ENCODE peak calls at places on chromosomes 7 and 10, in four cellular contexts. G is activated CD4-positive, CD25-positive, alpha-beta regulatory T cell treated with anti-CD3 and anti-CD28 coated beads, Interleukin-2, amount 50 U/mL, for 72 hours; Q is stimulated activated CD4-positive, alpha-beta T cell treated with anti-CD3 and anti-CD28 coated beads, TNF-alpha, amount 100 ng/mL, for 1 hour; K is T-helper 9 cell. P is an unnamed sample.

GRCh38 chr10:49153971-49154370 is 20.1 kb upstream of the FAM170B start:
- DNase-seq in G (no peak), Q (no peak), K (no peak), P (no peak)

GRCh38 chr10:26737730-26738129 is 40.2 kb downstream of the PDSS1 start:
- DNase-seq in G (no peak), Q (no peak), K (no peak), P (no peak)

GRCh38 chr10:16105082-16105481 is 244.8 kb upstream of the MINDY3 start:
- DNase-seq in G (no peak), Q (no peak), K (no peak), P (no peak)

GRCh38 chr10:124696446-124697392 is 47.5 kb downstream of the FAM53B start:
- DNase-seq in G (no peak), Q (no peak), K (no peak), P (no peak)

GRCh38 chr10:27482984-27483956 is 20.8 kb upstream of the RAB18 start:
- DNase-seq in G (no peak), Q (no peak), K (no peak), P (no peak)

GRCh38 chr7:97835296-97836138 is 36.7 kb downstream of the ASNS start:
- DNase-seq in G (peak), Q (no peak), K (peak), P (peak)

GRCh38 chr10:113023017-113023416 is 73.0 kb downstream of the TCF7L2 start:
- DNase-seq in G (no peak), Q (no peak), K (no peak), P (no peak)

GRCh38 chr7:98788921-98789320 is 80.9 kb downstream of the TMEM130 start:
- DNase-seq in G (no peak), Q (no peak), K (no peak), P (no peak)

GRCh38 chr10:132943555-132944404 is 1.4 kb upstream of the CFAP46 start:
- DNase-seq in G (peak), Q (no peak), K (no peak), P (no peak)

GRCh38 chr10:91172348-91172747 is 48.1 kb upstream of the PCGF5 start:
- DNase-seq in G (no peak), Q (no peak), K (no peak), P (no peak)

GRCh38 chr10:21518629-21519321 is 6.7 kb downstream of the SKIDA1 start:
- DNase-seq in G (no peak), Q (no peak), K (no peak), P (peak)

GRCh38 chr10:72037811-72038210 is 50.5 kb downstream of the SPOCK2 start:
- DNase-seq in G (no peak), Q (no peak), K (no peak), P (no peak)

GRCh38 chr7:132636581-132636980 is 60.3 kb upstream of the PLXNA4 start:
- DNase-seq in G (no peak), Q (no peak), K (no peak), P (no peak)

GRCh38 chr7:68224041-68224534 is 1227.5 kb downstream of the TYW1 start:
- DNase-seq in G (no peak), Q (no peak), K (no peak), P (no peak)

GRCh38 chr10:119231654-119232053 is 24.3 kb downstream of the GRK5 start:
- DNase-seq in G (no peak), Q (no peak), K (no peak), P (no peak)

GRCh38 chr10:19432000-19432399 is 383.4 kb downstream of the MALRD1 start:
- DNase-seq in G (no peak), Q (no peak), K (no peak), P (no peak)

GRCh38 chr7:111045469-111045868 is 45.5 kb upstream of the LRRN3 start:
- DNase-seq in G (no peak), Q (no peak), K (no peak), P (no peak)

GRCh38 chr7:30533886-30534285 is 29.3 kb upstream of the GGCT start:
- DNase-seq in G (no peak), Q (no peak), K (no peak), P (no peak)

GRCh38 chr7:70113078-70113477 is 514.8 kb downstream of the AUTS2 start:
- DNase-seq in G (no peak), Q (no peak), K (no peak), P (no peak)

GRCh38 chr10:11684717-11685645 is 57.2 kb upstream of the ECHDC3 start:
- DNase-seq in G (peak), Q (peak), K (peak), P (no peak)

GRCh38 chr7:108417144-108417543 is 39.1 kb downstream of the NRCAM start:
- DNase-seq in G (no peak), Q (no peak), K (no peak), P (no peak)

GRCh38 chr10:61733358-61733940 is 70.7 kb downstream of the CABCOCO1 start:
- DNase-seq in G (no peak), Q (no peak), K (no peak), P (peak)

GRCh38 chr7:159136442-159136841 is 8.2 kb downstream of the VIPR2 start:
- DNase-seq in G (no peak), Q (no peak), K (no peak), P (no peak)

GRCh38 chr10:100979821-100980272 is 7.5 kb downstream of the MRPL43 start:
- DNase-seq in G (no peak), Q (no peak), K (no peak), P (no peak)

GRCh38 chr7:130909881-130910672 is 176.1 kb upstream of the KLF14 start:
- DNase-seq in G (no peak), Q (no peak), K (no peak), P (no peak)

GRCh38 chr10:115052216-115052615 is 40.9 kb upstream of the ATRNL1 start:
- DNase-seq in G (no peak), Q (no peak), K (no peak), P (no peak)

GRCh38 chr10:3805791-3806381 is 20.9 kb upstream of the KLF6 start:
- DNase-seq in G (peak), Q (no peak), K (peak), P (no peak)

GRCh38 chr7:124992881-124993562 is 63.4 kb upstream of the POT1 start:
- DNase-seq in G (no peak), Q (no peak), K (no peak), P (no peak)

GRCh38 chr7:131948434-131949053 is 392.1 kb upstream of the PODXL start:
- DNase-seq in G (no peak), Q (no peak), K (no peak), P (peak)

GRCh38 chr7:157140118-157140905 is 1.6 kb downstream of the UBE3C start:
- DNase-seq in G (no peak), Q (no peak), K (no peak), P (no peak)

GRCh38 chr10:42932735-42933453 is 144.0 kb upstream of the RET start:
- DNase-seq in G (peak), Q (no peak), K (peak), P (no peak)

GRCh38 chr7:81789406-81790139 is 19.7 kb upstream of the HGF start:
- DNase-seq in G (no peak), Q (no peak), K (no peak), P (no peak)

GRCh38 chr7:90625562-90625961 is 29.4 kb downstream of the CDK14 start:
- DNase-seq in G (no peak), Q (no peak), K (no peak), P (no peak)

P was measured in HuH-7.